ENCODE peak calls at places on chromosomes 4 and X, in four cellular contexts. One of them, this sample, is unnamed.

GRCh38 chrX:133215747-133216146 is 2.4 kb downstream of the TFDP3 start:
- DNase-seq in H1: no peak
- DNase-seq in WTC11: peak
- DNase-seq in HepG2: peak
- DNase-seq in this sample: no peak

GRCh38 chrX:139692506-139692849 is 15.5 kb downstream of the MCF2 start:
- DNase-seq in H1: peak
- DNase-seq in WTC11: no peak
- DNase-seq in HepG2: no peak
- DNase-seq in this sample: no peak

GRCh38 chr4:144861471-144861870 is 215.5 kb downstream of the HHIP start:
- DNase-seq in H1: no peak
- DNase-seq in WTC11: no peak
- DNase-seq in HepG2: peak
- DNase-seq in this sample: no peak

GRCh38 chrX:79259073-79259689 is 108.0 kb downstream of the ITM2A start:
- DNase-seq in H1: no peak
- DNase-seq in WTC11: no peak
- DNase-seq in HepG2: no peak
- DNase-seq in this sample: peak

GRCh38 chr4:137981277-137981676 is 260.9 kb downstream of the SLC7A11 start:
- DNase-seq in H1: no peak
- DNase-seq in WTC11: no peak
- DNase-seq in HepG2: no peak
- DNase-seq in this sample: no peak

GRCh38 chrX:150236304-150236703 is 126.8 kb upstream of the MAMLD1 start:
- DNase-seq in H1: peak
- DNase-seq in WTC11: no peak
- DNase-seq in HepG2: no peak
- DNase-seq in this sample: no peak

GRCh38 chr4:91258326-91258725 is 1045.4 kb upstream of the GRID2 start:
- DNase-seq in H1: no peak
- DNase-seq in WTC11: no peak
- DNase-seq in HepG2: no peak
- DNase-seq in this sample: no peak

GRCh38 chr4:60945641-60946040 is 254.5 kb upstream of the ADGRL3 start:
- DNase-seq in H1: no peak
- DNase-seq in WTC11: no peak
- DNase-seq in HepG2: no peak
- DNase-seq in this sample: no peak

GRCh38 chr4:83709627-83710026 is 173.7 kb downstream of the GPAT3 start:
- DNase-seq in H1: no peak
- DNase-seq in WTC11: no peak
- DNase-seq in HepG2: no peak
- DNase-seq in this sample: no peak

GRCh38 chrX:17030580-17031285 is 84.3 kb downstream of the REPS2 start:
- DNase-seq in H1: no peak
- DNase-seq in WTC11: no peak
- DNase-seq in HepG2: no peak
- DNase-seq in this sample: no peak

GRCh38 chr4:182555997-182556418 is 312.8 kb downstream of the TENM3 start:
- DNase-seq in H1: no peak
- DNase-seq in WTC11: no peak
- DNase-seq in HepG2: no peak
- DNase-seq in this sample: no peak

GRCh38 chrX:150903110-150903508 is 4.6 kb upstream of the CD99L2 start:
- DNase-seq in H1: no peak
- DNase-seq in WTC11: peak
- DNase-seq in HepG2: no peak
- DNase-seq in this sample: no peak

GRCh38 chr4:8334786-8335460 is 65.4 kb downstream of the HTRA3 start:
- DNase-seq in H1: no peak
- DNase-seq in WTC11: no peak
- DNase-seq in HepG2: peak
- DNase-seq in this sample: no peak

GRCh38 chrX:104370089-104370488 is 115.4 kb upstream of the ESX1 start:
- DNase-seq in H1: no peak
- DNase-seq in WTC11: peak
- DNase-seq in HepG2: peak
- DNase-seq in this sample: no peak

GRCh38 chr4:87002682-87003043 is 67.9 kb downstream of the AFF1 start:
- DNase-seq in H1: no peak
- DNase-seq in WTC11: no peak
- DNase-seq in HepG2: no peak
- DNase-seq in this sample: no peak

GRCh38 chr4:107826427-107826980 is 1.8 kb downstream of the SGMS2 start:
- DNase-seq in H1: no peak
- DNase-seq in WTC11: no peak
- DNase-seq in HepG2: no peak
- DNase-seq in this sample: no peak

GRCh38 chr4:113212613-113213012 is 163.2 kb downstream of the ANK2 start:
- DNase-seq in H1: no peak
- DNase-seq in WTC11: no peak
- DNase-seq in HepG2: no peak
- DNase-seq in this sample: no peak

GRCh38 chrX:120308558-120308957 is 2.7 kb downstream of the TMEM255A start:
- DNase-seq in H1: peak
- DNase-seq in WTC11: peak
- DNase-seq in HepG2: no peak
- DNase-seq in this sample: no peak

GRCh38 chr4:40629401-40630334 is at the start of gene RBM47:
- DNase-seq in H1: peak
- DNase-seq in WTC11: peak
- DNase-seq in HepG2: no peak
- DNase-seq in this sample: no peak

GRCh38 chr4:26765515-26765914 is 95.1 kb upstream of the STIM2 start:
- DNase-seq in H1: no peak
- DNase-seq in WTC11: no peak
- DNase-seq in HepG2: no peak
- DNase-seq in this sample: no peak

GRCh38 chr4:152102184-152103000 is 341.6 kb upstream of the GATB start:
- DNase-seq in H1: no peak
- DNase-seq in WTC11: no peak
- DNase-seq in HepG2: peak
- DNase-seq in this sample: no peak

GRCh38 chr4:158314756-158315487 is 104.6 kb downstream of the TMEM144 start:
- DNase-seq in H1: no peak
- DNase-seq in WTC11: no peak
- DNase-seq in HepG2: no peak
- DNase-seq in this sample: no peak

GRCh38 chrX:150690126-150690525 is 3.1 kb upstream of the MTMR1 start:
- DNase-seq in H1: no peak
- DNase-seq in WTC11: no peak
- DNase-seq in HepG2: no peak
- DNase-seq in this sample: no peak

DNA sequence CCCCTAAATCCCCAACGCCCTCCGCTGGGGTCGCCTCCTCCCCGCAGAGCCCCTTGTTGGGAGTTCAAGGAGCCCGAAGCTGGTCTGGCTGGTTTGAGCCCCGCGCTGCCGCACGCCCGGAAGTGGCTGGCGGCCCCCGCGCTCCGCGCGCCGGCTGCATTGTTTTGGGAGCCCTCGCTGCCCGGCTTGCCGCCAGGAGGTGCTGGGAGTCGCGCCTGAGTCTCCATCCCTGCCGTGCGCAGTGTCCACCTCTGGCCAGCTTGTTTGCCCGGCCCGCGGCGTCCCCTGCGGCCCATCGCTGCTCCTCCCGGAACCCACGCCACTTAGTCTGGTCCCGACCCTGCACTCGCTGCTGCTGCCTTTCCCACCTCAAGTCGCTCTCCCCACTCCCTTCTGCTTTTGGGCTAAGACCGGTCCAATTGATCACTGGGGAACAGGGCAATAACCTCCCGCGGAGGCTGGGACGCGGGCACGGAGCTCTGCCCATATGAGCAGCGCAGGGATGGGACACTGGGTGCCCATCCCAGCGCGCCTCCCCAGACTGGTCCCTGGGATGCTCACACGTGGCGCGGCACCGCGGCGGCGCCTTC is 2.2 kb upstream of the SFRP2 start:
- DNase-seq in H1: peak
- DNase-seq in WTC11: peak
- DNase-seq in HepG2: no peak
- DNase-seq in this sample: no peak
- TF ChIP-seq ATF3 in H1: no peak
- TF ChIP-seq ATF3 in WTC11: no peak
- TF ChIP-seq ATF3 in HepG2: no peak
- TF ChIP-seq ATF3 in this sample: no peak

GRCh38 chr4:115323106-115323684 is 209.8 kb upstream of the NDST4 start:
- DNase-seq in H1: no peak
- DNase-seq in WTC11: no peak
- DNase-seq in HepG2: no peak
- DNase-seq in this sample: no peak
- TF ChIP-seq ATF3 in H1: no peak
- TF ChIP-seq ATF3 in WTC11: no peak
- TF ChIP-seq ATF3 in HepG2: no peak
- TF ChIP-seq ATF3 in this sample: no peak

GRCh38 chr4:12965334-12965733 is 518.8 kb downstream of the RAB28 start:
- DNase-seq in H1: no peak
- DNase-seq in WTC11: no peak
- DNase-seq in HepG2: no peak
- DNase-seq in this sample: no peak
- TF ChIP-seq ATF3 in H1: no peak
- TF ChIP-seq ATF3 in WTC11: no peak
- TF ChIP-seq ATF3 in HepG2: no peak
- TF ChIP-seq ATF3 in this sample: no peak

DNA sequence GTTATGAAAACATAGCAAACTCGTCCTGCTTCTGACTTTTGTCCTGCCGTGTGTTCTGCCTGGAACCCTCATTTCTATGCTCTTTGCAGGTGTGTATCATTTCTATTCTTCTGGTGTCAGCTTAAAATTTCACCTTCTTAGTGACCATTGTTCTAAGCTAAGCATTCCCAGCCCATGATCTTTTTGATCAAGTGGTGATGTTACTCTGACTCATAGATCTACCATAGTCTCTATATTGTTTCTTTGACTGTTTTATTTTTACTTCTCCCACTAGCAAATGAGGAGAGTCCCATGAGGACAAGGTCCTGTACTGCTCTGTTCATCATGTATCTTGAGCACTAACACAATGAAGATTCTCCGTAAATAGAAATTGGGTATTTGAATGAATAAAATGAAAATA is 14.1 kb upstream of the CXCL6 start:
- DNase-seq in H1: no peak
- DNase-seq in WTC11: no peak
- DNase-seq in HepG2: no peak
- DNase-seq in this sample: no peak
- TF ChIP-seq ATF3 in H1: no peak
- TF ChIP-seq ATF3 in WTC11: no peak
- TF ChIP-seq ATF3 in HepG2: no peak
- TF ChIP-seq ATF3 in this sample: no peak

DNA sequence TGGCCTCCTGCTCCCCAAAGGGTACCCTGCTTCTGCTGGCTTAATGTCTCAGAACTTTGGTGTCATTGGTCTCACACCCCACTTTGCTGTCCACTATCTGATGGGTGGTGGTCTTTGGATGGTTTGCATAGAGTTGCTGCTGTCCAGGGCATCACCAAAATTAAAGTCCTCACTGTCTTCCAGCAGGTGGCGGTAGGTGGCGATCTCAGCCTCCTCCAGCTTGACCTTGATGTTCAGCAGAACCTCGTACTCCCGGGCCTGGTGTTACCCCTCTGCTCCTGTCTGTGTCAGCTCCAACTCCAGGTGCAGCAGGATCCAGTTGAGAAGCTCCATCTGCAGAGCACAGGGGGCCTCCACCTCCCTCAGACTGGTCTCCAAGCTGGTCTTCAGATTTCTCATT is 1169.5 kb upstream of the PABPC4L start:
- DNase-seq in H1: peak
- DNase-seq in WTC11: peak
- DNase-seq in HepG2: peak
- DNase-seq in this sample: no peak
- TF ChIP-seq ATF3 in H1: no peak
- TF ChIP-seq ATF3 in WTC11: no peak
- TF ChIP-seq ATF3 in HepG2: no peak
- TF ChIP-seq ATF3 in this sample: no peak